ENCODE peak calls at places on chromosomes 5 and 9, in four cellular contexts. One of them, this sample, is unnamed.

GRCh38 chr9:16175461-16175860 is 622.6 kb downstream of the CCDC171 start:
- DNase-seq in dorsolateral prefrontal cortex: no peak
- DNase-seq in fibroblast of lung: no peak
- DNase-seq in K562: no peak
- DNase-seq in this sample: no peak

GRCh38 chr9:109439378-109440116 is 58.6 kb downstream of the PTPN3 start:
- DNase-seq in dorsolateral prefrontal cortex: no peak
- DNase-seq in fibroblast of lung: no peak
- DNase-seq in K562: no peak
- DNase-seq in this sample: no peak

GRCh38 chr9:93093081-93093448 is 3.0 kb upstream of the CARD19 start:
- DNase-seq in dorsolateral prefrontal cortex: no peak
- DNase-seq in fibroblast of lung: no peak
- DNase-seq in K562: no peak
- DNase-seq in this sample: no peak

GRCh38 chr9:2859776-2860379 is 16.0 kb upstream of the PUM3 start:
- DNase-seq in dorsolateral prefrontal cortex: peak
- DNase-seq in fibroblast of lung: peak
- DNase-seq in K562: peak
- DNase-seq in this sample: no peak

GRCh38 chr5:31280210-31280609 is 86.7 kb downstream of the CDH6 start:
- DNase-seq in dorsolateral prefrontal cortex: no peak
- DNase-seq in fibroblast of lung: peak
- DNase-seq in K562: no peak
- DNase-seq in this sample: no peak

GRCh38 chr9:97766092-97766491 is 69.0 kb upstream of the XPA start:
- DNase-seq in dorsolateral prefrontal cortex: no peak
- DNase-seq in fibroblast of lung: peak
- DNase-seq in K562: no peak
- DNase-seq in this sample: no peak

GRCh38 chr5:94793816-94794198 is 175.3 kb downstream of the SLF1 start:
- DNase-seq in dorsolateral prefrontal cortex: no peak
- DNase-seq in fibroblast of lung: peak
- DNase-seq in K562: no peak
- DNase-seq in this sample: no peak

GRCh38 chr5:116097301-116097700 is 12.5 kb downstream of the COMMD10 start:
- DNase-seq in dorsolateral prefrontal cortex: no peak
- DNase-seq in fibroblast of lung: peak
- DNase-seq in K562: no peak
- DNase-seq in this sample: no peak

GRCh38 chr5:35876922-35877321 is 20.2 kb downstream of the IL7R start:
- DNase-seq in dorsolateral prefrontal cortex: no peak
- DNase-seq in fibroblast of lung: peak
- DNase-seq in K562: no peak
- DNase-seq in this sample: peak

GRCh38 chr9:114289571-114290481 is 33.1 kb upstream of the ORM1 start:
- DNase-seq in dorsolateral prefrontal cortex: peak
- DNase-seq in fibroblast of lung: no peak
- DNase-seq in K562: no peak
- DNase-seq in this sample: no peak

GRCh38 chr5:177496111-177497010 is 1.0 kb downstream of the PDLIM7 start:
- DNase-seq in dorsolateral prefrontal cortex: no peak
- DNase-seq in fibroblast of lung: peak
- DNase-seq in K562: peak
- DNase-seq in this sample: no peak

GRCh38 chr5:40505031-40505430 is 174.7 kb upstream of the PTGER4 start:
- DNase-seq in dorsolateral prefrontal cortex: no peak
- DNase-seq in fibroblast of lung: no peak
- DNase-seq in K562: no peak
- DNase-seq in this sample: no peak

GRCh38 chr5:160369990-160370712 is at the start of gene C1QTNF2:
- DNase-seq in dorsolateral prefrontal cortex: peak
- DNase-seq in fibroblast of lung: peak
- DNase-seq in K562: peak
- DNase-seq in this sample: no peak

GRCh38 chr5:4873656-4874055 is 266.5 kb upstream of the ADAMTS16 start:
- DNase-seq in dorsolateral prefrontal cortex: no peak
- DNase-seq in fibroblast of lung: no peak
- DNase-seq in K562: no peak
- DNase-seq in this sample: no peak

GRCh38 chr5:171954721-171955120 is 51.7 kb downstream of the FBXW11 start:
- DNase-seq in dorsolateral prefrontal cortex: no peak
- DNase-seq in fibroblast of lung: peak
- DNase-seq in K562: no peak
- DNase-seq in this sample: no peak

GRCh38 chr5:61319388-61320146 is 12.5 kb upstream of the ZSWIM6 start:
- DNase-seq in dorsolateral prefrontal cortex: no peak
- DNase-seq in fibroblast of lung: peak
- DNase-seq in K562: no peak
- DNase-seq in this sample: no peak

GRCh38 chr9:33466565-33467495 is 6.9 kb downstream of the NOL6 start:
- DNase-seq in dorsolateral prefrontal cortex: peak
- DNase-seq in fibroblast of lung: no peak
- DNase-seq in K562: peak
- DNase-seq in this sample: no peak

GRCh38 chr9:13386935-13387667 is 107.6 kb upstream of the MPDZ start:
- DNase-seq in dorsolateral prefrontal cortex: no peak
- DNase-seq in fibroblast of lung: peak
- DNase-seq in K562: no peak
- DNase-seq in this sample: no peak

GRCh38 chr9:138008081-138008841 is 130.7 kb downstream of the CACNA1B start:
- DNase-seq in dorsolateral prefrontal cortex: no peak
- DNase-seq in fibroblast of lung: no peak
- DNase-seq in K562: no peak
- DNase-seq in this sample: no peak

GRCh38 chr5:100855940-100856339 is 47.1 kb downstream of the ST8SIA4 start:
- DNase-seq in dorsolateral prefrontal cortex: no peak
- DNase-seq in fibroblast of lung: no peak
- DNase-seq in K562: no peak
- DNase-seq in this sample: no peak

GRCh38 chr5:73822989-73823339 is 197.0 kb downstream of the ARHGEF28 start:
- DNase-seq in dorsolateral prefrontal cortex: no peak
- DNase-seq in fibroblast of lung: peak
- DNase-seq in K562: no peak
- DNase-seq in this sample: no peak

GRCh38 chr5:128349044-128349629 is 188.9 kb downstream of the FBN2 start:
- DNase-seq in dorsolateral prefrontal cortex: no peak
- DNase-seq in fibroblast of lung: peak
- DNase-seq in K562: no peak
- DNase-seq in this sample: peak

GRCh38 chr5:148687427-148687826 is 33.1 kb upstream of the HTR4 start:
- DNase-seq in dorsolateral prefrontal cortex: no peak
- DNase-seq in fibroblast of lung: peak
- DNase-seq in K562: peak
- DNase-seq in this sample: no peak

GRCh38 chr9:125536184-125537152 is 170.5 kb downstream of the MAPKAP1 start:
- DNase-seq in dorsolateral prefrontal cortex: no peak
- DNase-seq in fibroblast of lung: no peak
- DNase-seq in K562: no peak
- DNase-seq in this sample: peak

GRCh38 chr5:156883316-156883875 is 33.3 kb downstream of the PPP1R2B start:
- DNase-seq in dorsolateral prefrontal cortex: no peak
- DNase-seq in fibroblast of lung: no peak
- DNase-seq in K562: no peak
- DNase-seq in this sample: no peak

GRCh38 chr9:137053944-137054931 is at the start of gene ENTPD2:
- DNase-seq in dorsolateral prefrontal cortex: no peak
- DNase-seq in fibroblast of lung: no peak
- DNase-seq in K562: peak
- DNase-seq in this sample: no peak

GRCh38 chr9:18294229-18294628 is 179.7 kb upstream of the ADAMTSL1 start:
- DNase-seq in dorsolateral prefrontal cortex: no peak
- DNase-seq in fibroblast of lung: no peak
- DNase-seq in K562: no peak
- DNase-seq in this sample: no peak

GRCh38 chr9:92435263-92435662 is 11.0 kb upstream of the OMD start:
- DNase-seq in dorsolateral prefrontal cortex: no peak
- DNase-seq in fibroblast of lung: no peak
- DNase-seq in K562: no peak
- DNase-seq in this sample: no peak

GRCh38 chr9:130432796-130433167 is 12.0 kb upstream of the ASS1 start:
- DNase-seq in dorsolateral prefrontal cortex: no peak
- DNase-seq in fibroblast of lung: no peak
- DNase-seq in K562: no peak
- DNase-seq in this sample: no peak

GRCh38 chr9:128098936-128099931 is 28.3 kb downstream of the PTGES2 start:
- DNase-seq in dorsolateral prefrontal cortex: no peak
- DNase-seq in fibroblast of lung: peak
- DNase-seq in K562: peak
- DNase-seq in this sample: no peak

GRCh38 chr9:128096614-128097013 is 28.6 kb downstream of the SLC25A25 start:
- DNase-seq in dorsolateral prefrontal cortex: no peak
- DNase-seq in fibroblast of lung: no peak
- DNase-seq in K562: no peak
- DNase-seq in this sample: no peak

GRCh38 chr9:128098017-128098935 is 29.3 kb downstream of the PTGES2 start:
- DNase-seq in dorsolateral prefrontal cortex: peak
- DNase-seq in fibroblast of lung: peak
- DNase-seq in K562: peak
- DNase-seq in this sample: peak

GRCh38 chr9:128094950-128095544 is 27.0 kb downstream of the SLC25A25 start:
- DNase-seq in dorsolateral prefrontal cortex: no peak
- DNase-seq in fibroblast of lung: no peak
- DNase-seq in K562: no peak
- DNase-seq in this sample: no peak

GRCh38 chr9:128097156-128098016 is 29.4 kb downstream of the SLC25A25 start:
- DNase-seq in dorsolateral prefrontal cortex: no peak
- DNase-seq in fibroblast of lung: peak
- DNase-seq in K562: no peak
- DNase-seq in this sample: no peak
- H3K27ac ChIP-seq in dorsolateral prefrontal cortex: peak
- H3K27ac ChIP-seq in fibroblast of lung: peak
- H3K27ac ChIP-seq in K562: peak
- H3K27ac ChIP-seq in this sample: peak

GRCh38 chr9:91185193-91185886 is 176.4 kb downstream of the AUH start:
- DNase-seq in dorsolateral prefrontal cortex: no peak
- DNase-seq in fibroblast of lung: no peak
- DNase-seq in K562: no peak
- DNase-seq in this sample: no peak
- H3K27ac ChIP-seq in dorsolateral prefrontal cortex: no peak
- H3K27ac ChIP-seq in fibroblast of lung: no peak
- H3K27ac ChIP-seq in K562: no peak
- H3K27ac ChIP-seq in this sample: no peak

GRCh38 chr9:88817628-88818027 is 173.6 kb upstream of the S1PR3 start:
- DNase-seq in dorsolateral prefrontal cortex: no peak
- DNase-seq in fibroblast of lung: peak
- DNase-seq in K562: no peak
- DNase-seq in this sample: no peak

GRCh38 chr9:88821033-88821748 is 170.1 kb upstream of the S1PR3 start:
- DNase-seq in dorsolateral prefrontal cortex: no peak
- DNase-seq in fibroblast of lung: no peak
- DNase-seq in K562: no peak
- DNase-seq in this sample: no peak

GRCh38 chr9:88820055-88820454 is 171.2 kb upstream of the S1PR3 start:
- DNase-seq in dorsolateral prefrontal cortex: no peak
- DNase-seq in fibroblast of lung: peak
- DNase-seq in K562: no peak
- DNase-seq in this sample: no peak

GRCh38 chr9:88818495-88819201 is 172.6 kb upstream of the S1PR3 start:
- DNase-seq in dorsolateral prefrontal cortex: no peak
- DNase-seq in fibroblast of lung: peak
- DNase-seq in K562: no peak
- DNase-seq in this sample: no peak

GRCh38 chr9:88819471-88819870 is 171.8 kb upstream of the S1PR3 start:
- DNase-seq in dorsolateral prefrontal cortex: no peak
- DNase-seq in fibroblast of lung: peak
- DNase-seq in K562: no peak
- DNase-seq in this sample: no peak
- H3K27ac ChIP-seq in dorsolateral prefrontal cortex: no peak
- H3K27ac ChIP-seq in fibroblast of lung: no peak
- H3K27ac ChIP-seq in K562: no peak
- H3K27ac ChIP-seq in this sample: no peak

GRCh38 chr9:91036356-91036755 is 234.7 kb downstream of the SYK start:
- DNase-seq in dorsolateral prefrontal cortex: no peak
- DNase-seq in fibroblast of lung: no peak
- DNase-seq in K562: no peak
- DNase-seq in this sample: no peak
- H3K27ac ChIP-seq in dorsolateral prefrontal cortex: no peak
- H3K27ac ChIP-seq in fibroblast of lung: no peak
- H3K27ac ChIP-seq in K562: no peak
- H3K27ac ChIP-seq in this sample: no peak

GRCh38 chr9:133258061-133259015 is 16.7 kb downstream of the ABO start:
- DNase-seq in dorsolateral prefrontal cortex: no peak
- DNase-seq in fibroblast of lung: no peak
- DNase-seq in K562: peak
- DNase-seq in this sample: no peak

GRCh38 chr9:133255371-133255940 is 19.5 kb downstream of the ABO start:
- DNase-seq in dorsolateral prefrontal cortex: no peak
- DNase-seq in fibroblast of lung: no peak
- DNase-seq in K562: no peak
- DNase-seq in this sample: no peak

GRCh38 chr9:133256686-133257091 is 18.3 kb downstream of the ABO start:
- DNase-seq in dorsolateral prefrontal cortex: no peak
- DNase-seq in fibroblast of lung: no peak
- DNase-seq in K562: peak
- DNase-seq in this sample: no peak

GRCh38 chr9:133256057-133256461 is 18.9 kb downstream of the ABO start:
- DNase-seq in dorsolateral prefrontal cortex: no peak
- DNase-seq in fibroblast of lung: no peak
- DNase-seq in K562: no peak
- DNase-seq in this sample: no peak

DNA sequence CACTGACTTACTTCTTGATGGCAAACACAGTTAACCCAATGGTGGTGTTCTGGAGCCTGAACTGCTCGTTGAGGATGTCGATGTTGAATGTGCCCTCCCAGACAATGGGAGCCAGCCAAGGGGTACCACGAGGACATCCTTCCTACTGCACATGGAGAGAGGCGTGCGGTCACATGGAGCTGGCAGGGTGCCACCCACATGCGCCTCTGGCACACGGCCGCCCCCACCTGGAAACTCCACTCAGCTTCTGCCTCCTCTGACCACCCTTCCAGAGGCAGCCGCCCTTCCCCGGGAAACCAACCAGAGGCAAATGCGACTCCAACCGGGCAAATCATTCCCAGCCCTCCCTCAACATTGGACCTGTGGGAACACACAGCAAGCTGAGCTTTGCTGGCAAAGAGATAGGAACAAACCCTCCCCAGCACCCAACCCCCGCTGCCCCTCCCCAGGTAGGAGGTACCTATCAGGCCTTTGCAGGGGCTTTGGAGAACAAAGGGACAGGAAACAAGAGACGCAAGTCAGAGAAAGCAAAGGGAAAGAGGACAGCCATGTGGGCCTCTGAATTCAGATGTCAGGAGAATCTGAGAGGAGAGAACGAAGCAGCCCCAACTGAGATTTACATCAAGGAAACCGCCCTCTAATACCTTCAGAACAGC is 17.5 kb downstream of the ABO start:
- DNase-seq in dorsolateral prefrontal cortex: no peak
- DNase-seq in fibroblast of lung: no peak
- DNase-seq in K562: peak
- DNase-seq in this sample: no peak
- H3K27ac ChIP-seq in dorsolateral prefrontal cortex: no peak
- H3K27ac ChIP-seq in fibroblast of lung: no peak
- H3K27ac ChIP-seq in K562: no peak
- H3K27ac ChIP-seq in this sample: no peak